ENCODE peak calls at places on chromosomes 3 and 15, in ten cellular contexts. L is A549; J is cardiac muscle cell; N is Peyer's patch; G is sigmoid colon; Q is CD8-positive, alpha-beta T cell; R is body of pancreas; M is lower lobe of right lung; H is gastrocnemius medialis; K is brain microvascular endothelial cell. F is an unnamed sample.

GRCh38 chr15:75727851-75728715 is 15.4 kb upstream of the CSPG4 start:
- DNase-seq in N (peak), R (peak), L (peak), Q (peak), K (no peak), G (peak), J (peak), H (no peak), M (peak), F (peak)

GRCh38 chr3:150721285-150722130 is 17.8 kb upstream of the ERICH6 start:
- DNase-seq in H (no peak), R (no peak), M (no peak), Q (no peak), K (peak), L (peak), G (no peak), N (no peak), J (peak), F (no peak)

GRCh38 chr3:148379763-148380162 is 317.9 kb upstream of the AGTR1 start:
- DNase-seq in L (peak), M (no peak), G (no peak), H (no peak), Q (no peak), R (no peak), N (no peak), K (peak), J (peak), F (no peak)

GRCh38 chr3:186307594-186307993 is 54.4 kb downstream of the DGKG start:
- DNase-seq in J (peak), Q (no peak), N (no peak), L (no peak), K (peak), H (no peak), R (peak), G (no peak), M (no peak), F (no peak)

GRCh38 chr3:194404365-194405140 is 5.5 kb upstream of the GP5 start:
- DNase-seq in J (peak), H (no peak), Q (no peak), N (peak), L (no peak), R (peak), M (no peak), K (peak), G (no peak), F (no peak)

GRCh38 chr3:195416795-195417194 is 26.0 kb downstream of the ACAP2 start:
- DNase-seq in J (no peak), M (no peak), N (no peak), Q (no peak), L (no peak), K (no peak), H (no peak), R (no peak), G (no peak), F (no peak)

GRCh38 chr3:7396534-7396933 is 535.6 kb downstream of the GRM7 start:
- DNase-seq in H (no peak), Q (no peak), R (no peak), K (no peak), G (no peak), M (no peak), J (no peak), L (no peak), N (no peak), F (no peak)

GRCh38 chr3:161042023-161042501 is 63.1 kb downstream of the B3GALNT1 start:
- DNase-seq in L (no peak), R (peak), Q (no peak), G (no peak), K (peak), J (no peak), M (no peak), H (no peak), N (no peak), F (no peak)

GRCh38 chr15:59543721-59544547 is 67.6 kb upstream of the GCNT3 start:
- DNase-seq in R (no peak), M (no peak), H (no peak), J (no peak), Q (no peak), K (no peak), N (peak), L (no peak), G (peak), F (no peak)

GRCh38 chr3:101829066-101829830 is 20.1 kb upstream of the NFKBIZ start:
- DNase-seq in R (peak), G (peak), H (peak), Q (peak), K (peak), L (no peak), M (no peak), J (no peak), N (peak), F (peak)

GRCh38 chr3:26622634-26623408 is at the start of gene LRRC3B:
- DNase-seq in G (no peak), H (no peak), R (no peak), Q (no peak), N (no peak), K (no peak), M (peak), L (no peak), J (peak), F (no peak)

GRCh38 chr3:185460719-185461350 is 38.0 kb downstream of the TMEM41A start:
- DNase-seq in N (no peak), H (no peak), L (peak), Q (no peak), J (peak), M (no peak), G (no peak), K (no peak), R (no peak), F (no peak)

GRCh38 chr15:40912478-40912877 is 16.7 kb upstream of the DLL4 start:
- DNase-seq in R (no peak), N (no peak), G (no peak), M (no peak), K (no peak), J (no peak), Q (no peak), H (no peak), L (no peak), F (no peak)

GRCh38 chr3:58752168-58752567 is 85.6 kb upstream of the FAM3D start:
- DNase-seq in M (no peak), H (no peak), R (no peak), L (no peak), G (no peak), Q (no peak), K (no peak), J (no peak), N (no peak), F (no peak)

GRCh38 chr3:22916933-22917332 is 286.2 kb upstream of the UBE2E2 start:
- DNase-seq in J (no peak), H (no peak), L (no peak), M (no peak), K (no peak), N (no peak), R (no peak), Q (no peak), G (no peak), F (no peak)

GRCh38 chr3:22923686-22924085 is 279.4 kb upstream of the UBE2E2 start:
- DNase-seq in Q (no peak), G (no peak), K (no peak), J (no peak), N (no peak), H (no peak), R (no peak), L (no peak), M (no peak), F (no peak)

DNA sequence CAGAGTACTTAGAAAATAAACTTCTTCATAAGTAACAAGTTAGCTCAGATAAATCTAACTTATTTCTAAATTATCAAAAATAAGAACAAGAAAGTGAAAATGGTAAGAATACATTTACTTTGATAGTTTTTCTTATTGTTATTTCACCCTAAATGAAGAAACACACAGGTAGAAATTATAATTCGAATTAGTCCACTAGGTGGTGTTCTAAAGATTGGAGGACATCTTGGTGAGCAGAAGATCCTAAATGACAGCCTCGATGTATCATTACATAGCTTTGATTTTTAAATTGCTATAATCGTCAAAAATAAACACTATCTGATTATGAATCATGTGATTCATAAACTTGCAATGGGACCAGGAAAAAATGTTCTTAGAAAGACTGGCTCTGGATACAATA is 280.8 kb upstream of the UBE2E2 start:
- DNase-seq in L (peak), Q (no peak), H (no peak), N (no peak), R (no peak), J (no peak), G (no peak), K (no peak), M (no peak), F (no peak)
- TF ChIP-seq CTCF in L (peak), Q (no peak), H (peak), N (peak), R (no peak), J (peak), G (no peak), K (peak), M (no peak), F (peak)

GRCh38 chr3:10977864-10978510 is 14.6 kb upstream of the SLC6A1 start:
- DNase-seq in Q (no peak), R (no peak), M (no peak), K (peak), H (no peak), L (no peak), N (no peak), J (no peak), G (no peak), F (no peak)
- H3K27ac ChIP-seq in Q (no peak), R (no peak), M (no peak), K (peak), H (no peak), L (no peak), N (no peak), J (no peak), G (no peak), F (no peak)

GRCh38 chr3:100613721-100614390 is 4.5 kb downstream of the ADGRG7 start:
- DNase-seq in N (no peak), H (no peak), J (no peak), L (no peak), Q (no peak), K (no peak), M (no peak), G (no peak), R (no peak), F (no peak)

GRCh38 chr3:100614941-100615340 is 5.5 kb downstream of the ADGRG7 start:
- DNase-seq in L (no peak), J (no peak), G (no peak), K (no peak), M (no peak), R (no peak), Q (no peak), H (no peak), N (no peak), F (no peak)

GRCh38 chr3:100621251-100621650 is 11.8 kb downstream of the ADGRG7 start:
- DNase-seq in K (no peak), J (no peak), M (no peak), N (no peak), G (no peak), L (no peak), Q (no peak), H (no peak), R (no peak), F (no peak)

GRCh38 chr3:100611221-100611620 is 1.8 kb downstream of the ADGRG7 start:
- DNase-seq in Q (no peak), J (no peak), N (no peak), G (no peak), H (no peak), K (no peak), M (no peak), L (no peak), R (no peak), F (no peak)

GRCh38 chr3:100615684-100616083 is 6.3 kb downstream of the ADGRG7 start:
- DNase-seq in K (peak), Q (no peak), L (no peak), G (no peak), M (no peak), N (no peak), R (no peak), J (no peak), H (no peak), F (no peak)
- H3K4me3 ChIP-seq in K (no peak), Q (no peak), L (no peak), G (no peak), M (no peak), N (no peak), R (no peak), J (no peak), H (no peak), F (no peak)

GRCh38 chr3:49007068-49007770 is at the start of gene WDR6:
- DNase-seq in L (peak), M (peak), G (peak), H (peak), N (peak), R (peak), J (peak), K (peak), Q (peak), F (peak)
- TF ChIP-seq CTCF in L (peak), M (peak), G (peak), H (peak), N (peak), R (peak), J (peak), K (peak), Q (peak), F (peak)

GRCh38 chr15:29838352-29839010 is 16.2 kb upstream of the TJP1 start:
- DNase-seq in M (no peak), G (no peak), J (no peak), R (no peak), L (no peak), Q (no peak), K (no peak), N (no peak), H (no peak), F (no peak)

GRCh38 chr15:29832709-29833108 is 10.4 kb upstream of the TJP1 start:
- DNase-seq in G (no peak), N (no peak), K (no peak), L (no peak), R (no peak), Q (no peak), M (no peak), J (no peak), H (no peak), F (no peak)

GRCh38 chr15:29840054-29840453 is 17.8 kb upstream of the TJP1 start:
- DNase-seq in J (no peak), N (no peak), M (no peak), Q (no peak), R (no peak), K (no peak), L (no peak), G (no peak), H (no peak), F (no peak)

GRCh38 chr15:29840928-29841327 is 18.7 kb upstream of the TJP1 start:
- DNase-seq in J (peak), H (no peak), L (no peak), R (no peak), K (no peak), G (no peak), M (no peak), Q (no peak), N (no peak), F (no peak)

DNA sequence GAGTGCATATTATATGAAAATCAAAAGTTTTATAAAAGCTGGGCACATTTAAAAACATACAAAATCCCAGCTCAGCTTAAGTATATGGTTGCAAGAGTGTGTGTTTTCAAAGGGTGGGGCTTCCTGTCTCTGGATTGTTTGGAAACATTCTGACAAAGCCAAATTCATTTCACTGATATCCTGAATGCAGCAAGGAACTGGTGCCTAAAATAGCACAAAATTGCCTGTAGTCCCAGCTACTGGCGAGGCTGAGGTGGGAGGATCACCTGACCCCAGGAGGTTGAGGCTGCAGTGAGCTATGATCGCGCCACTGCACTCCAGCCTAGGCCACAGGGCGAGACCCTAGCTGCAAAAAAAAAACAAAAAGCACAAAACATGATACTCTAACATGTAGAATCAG is 13.0 kb upstream of the TJP1 start:
- DNase-seq in R (no peak), Q (no peak), L (no peak), M (no peak), G (no peak), K (peak), J (no peak), H (no peak), N (no peak), F (no peak)
- H3K27ac ChIP-seq in R (no peak), Q (no peak), L (no peak), M (peak), G (peak), K (no peak), J (no peak), H (no peak), N (no peak), F (no peak)

GRCh38 chr3:183698760-183699159 is 1.2 kb downstream of the YEATS2 start:
- DNase-seq in M (no peak), Q (no peak), L (no peak), H (no peak), K (no peak), J (peak), R (no peak), G (no peak), N (peak), F (no peak)
- H3K4me3 ChIP-seq in M (peak), Q (peak), L (peak), H (peak), K (peak), J (peak), R (peak), G (peak), N (peak), F (peak)

DNA sequence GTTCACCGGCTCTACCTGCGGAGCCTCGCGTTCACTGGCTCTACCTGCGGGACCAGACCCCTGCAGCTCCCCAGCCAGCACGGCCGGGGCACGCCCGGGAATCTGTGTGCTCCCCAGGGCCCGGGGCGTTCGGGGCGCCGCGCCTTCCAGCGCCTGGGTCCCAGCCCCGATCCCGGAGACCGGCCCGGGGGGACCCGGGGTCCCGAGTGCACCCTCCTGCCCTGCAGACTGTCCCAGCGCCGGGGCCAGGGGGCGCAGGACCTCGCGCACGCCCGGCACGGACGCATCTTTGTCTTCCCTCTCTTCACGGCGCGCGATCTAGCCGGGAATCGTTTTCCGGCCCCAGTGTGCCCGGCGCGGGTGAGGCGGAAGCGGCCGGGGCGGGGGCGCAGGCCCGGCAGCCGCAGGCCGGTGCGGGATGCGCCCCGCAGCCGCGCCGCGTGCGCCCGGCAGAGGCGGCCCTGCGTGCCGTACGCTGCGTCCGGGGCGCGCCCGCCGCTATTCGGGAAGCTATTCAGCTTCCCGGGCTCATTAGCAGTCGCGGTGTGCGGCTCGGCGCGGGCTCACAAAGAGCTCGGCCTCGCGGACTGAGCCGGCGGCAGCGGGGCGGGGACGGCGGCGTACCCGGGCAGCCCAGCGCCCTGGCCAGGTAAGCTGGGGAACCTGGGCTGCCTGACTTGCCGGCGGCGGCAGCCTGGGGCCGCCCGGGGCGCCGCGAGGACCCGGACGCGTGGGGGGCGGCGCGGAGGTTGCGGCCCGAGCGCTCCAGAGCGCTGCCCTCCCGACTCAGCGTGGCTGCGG is at the start of gene APBA2:
- DNase-seq in R (peak), H (no peak), L (peak), J (peak), M (no peak), Q (peak), K (peak), N (no peak), G (no peak), F (no peak)
- TF ChIP-seq CTCF in R (no peak), H (no peak), L (peak), J (peak), M (no peak), Q (no peak), K (no peak), N (no peak), G (no peak), F (no peak)

GRCh38 chr15:95674031-95674430 is 656.5 kb upstream of the NR2F2 start:
- DNase-seq in J (no peak), N (no peak), L (no peak), M (no peak), Q (no peak), R (no peak), H (no peak), K (no peak), G (no peak), F (no peak)

GRCh38 chr15:95664435-95664834 is 666.1 kb upstream of the NR2F2 start:
- DNase-seq in L (no peak), H (no peak), J (no peak), G (no peak), Q (no peak), N (no peak), K (no peak), R (peak), M (no peak), F (no peak)

GRCh38 chr15:95668201-95668600 is 662.3 kb upstream of the NR2F2 start:
- DNase-seq in R (no peak), J (no peak), G (no peak), M (no peak), N (no peak), K (no peak), Q (no peak), H (no peak), L (no peak), F (no peak)

DNA sequence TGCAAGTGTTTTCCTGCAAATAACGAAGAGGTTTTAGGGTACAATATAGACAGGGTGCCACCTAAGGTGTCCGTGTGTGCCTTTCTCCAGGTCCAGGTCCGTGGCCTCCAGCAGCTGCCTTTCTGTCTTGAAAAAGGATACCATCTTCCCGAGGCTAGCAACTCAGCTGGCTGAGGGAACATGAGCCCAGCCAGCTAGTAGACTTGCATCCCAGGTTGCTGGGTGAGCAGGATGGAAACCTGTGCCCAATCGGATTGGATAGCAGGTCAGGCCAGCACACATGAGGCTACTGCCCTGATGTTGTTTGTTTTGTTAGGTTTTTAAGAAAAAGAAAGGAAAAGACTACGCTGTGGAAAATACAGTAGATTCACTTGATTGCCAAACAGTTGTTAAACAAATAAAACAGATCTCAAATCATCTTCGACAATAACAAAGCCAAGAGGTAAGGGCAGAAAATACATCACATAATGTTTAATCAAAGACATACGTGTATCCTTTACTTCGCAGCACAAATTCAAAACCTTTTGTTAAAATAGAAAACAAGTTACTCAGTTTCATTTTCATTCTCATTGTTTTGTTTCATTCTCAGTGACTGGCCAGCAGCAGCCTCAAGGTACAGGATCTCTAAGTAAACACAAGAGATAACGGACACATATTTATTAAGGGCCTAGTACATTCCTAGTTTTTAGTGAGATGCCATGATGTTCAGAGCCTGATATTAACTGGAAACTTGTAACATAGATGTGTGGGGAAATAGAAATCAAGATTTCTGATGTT is 661.2 kb upstream of the NR2F2 start:
- DNase-seq in L (no peak), R (no peak), N (no peak), G (no peak), Q (no peak), J (peak), M (no peak), K (no peak), H (no peak), F (no peak)
- H3K27ac ChIP-seq in L (no peak), R (no peak), N (no peak), G (no peak), Q (no peak), J (no peak), M (peak), K (peak), H (no peak), F (no peak)

GRCh38 chr15:85947936-85948335 is 131.7 kb upstream of the AGBL1 start:
- DNase-seq in R (no peak), K (no peak), H (no peak), G (no peak), Q (no peak), L (no peak), M (no peak), N (no peak), J (no peak), F (no peak)
- H3K4me3 ChIP-seq in R (no peak), K (no peak), H (no peak), G (no peak), Q (no peak), L (no peak), M (no peak), N (no peak), J (no peak), F (no peak)

DNA sequence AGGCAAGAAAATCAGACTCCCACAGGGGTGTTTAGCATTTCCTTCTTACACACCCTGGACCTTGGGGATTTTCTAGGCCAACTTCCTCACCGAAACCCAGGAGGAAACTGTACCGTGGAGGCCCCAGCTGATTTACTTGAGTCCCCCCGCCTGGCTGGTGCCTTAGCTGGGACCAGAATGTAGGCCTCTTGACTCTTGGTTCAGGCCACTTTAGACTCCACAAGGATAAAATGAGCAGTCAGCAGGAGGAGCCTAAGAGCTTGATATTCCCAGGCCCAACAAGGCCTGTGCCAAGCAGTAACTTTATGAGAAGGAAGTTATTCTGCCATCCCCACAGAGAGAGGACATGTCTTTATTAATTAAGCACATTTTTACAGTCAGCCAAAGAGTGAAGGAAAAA is 4.6 kb upstream of the APBA2 start:
- DNase-seq in L (no peak), K (no peak), N (no peak), G (no peak), M (no peak), Q (no peak), J (peak), R (no peak), H (no peak), F (no peak)
- TF ChIP-seq CTCF in L (peak), K (peak), N (no peak), G (no peak), M (no peak), Q (no peak), J (peak), R (no peak), H (no peak), F (no peak)